ENCODE peak calls at places on chromosome 16, in nine cellular contexts. H is left lung; W is effector CD8-positive, alpha-beta T cell; L is iris pigment epithelial cell; F is epithelial cell of esophagus; B is NCI-H1694 treated with DMSO at 0.1 percent for 48 hours; S is ascending aorta; C is cardiac fibroblast; M is kidney tubule cell. K is an unnamed sample.

GRCh38 chr16:3256876-3257465 is 538 bp upstream of the MEFV start:
- DNase-seq in H (no peak), W (no peak), L (peak), F (peak), B (no peak), S (no peak), C (peak), M (peak), K (peak)

GRCh38 chr16:10911267-10911666 is 31.0 kb downstream of the DEXI start:
- DNase-seq in H (no peak), W (no peak), L (no peak), F (no peak), B (no peak), S (no peak), C (no peak), M (no peak), K (no peak)

GRCh38 chr16:75188832-75189477 is 18.0 kb downstream of the CTRB2 start:
- DNase-seq in H (no peak), W (no peak), L (no peak), F (peak), B (no peak), S (no peak), C (no peak), M (no peak), K (peak)

GRCh38 chr16:10870137-10870776 is 6.7 kb upstream of the CIITA start:
- DNase-seq in H (no peak), W (no peak), L (no peak), F (no peak), B (no peak), S (no peak), C (no peak), M (no peak), K (no peak)

GRCh38 chr16:22300427-22301071 is 3.3 kb downstream of the POLR3E start:
- DNase-seq in H (peak), W (no peak), L (peak), F (peak), B (peak), S (no peak), C (peak), M (peak), K (peak)

GRCh38 chr16:67750466-67750865 is 31.4 kb upstream of the GFOD2 start:
- DNase-seq in H (peak), W (no peak), L (no peak), F (no peak), B (no peak), S (no peak), C (no peak), M (no peak), K (no peak)

GRCh38 chr16:2471016-2471652 is at the start of gene NTN3:
- DNase-seq in H (no peak), W (no peak), L (no peak), F (peak), B (peak), S (no peak), C (no peak), M (no peak), K (no peak)

GRCh38 chr16:1435921-1436697 is 5.2 kb downstream of the PERCC1 start:
- DNase-seq in H (no peak), W (no peak), L (no peak), F (no peak), B (no peak), S (no peak), C (no peak), M (no peak), K (no peak)

GRCh38 chr16:77376358-77376757 is 58.5 kb downstream of the ADAMTS18 start:
- DNase-seq in H (no peak), W (no peak), L (no peak), F (no peak), B (no peak), S (no peak), C (no peak), M (no peak), K (no peak)

GRCh38 chr16:86984975-86985655 is 332.1 kb downstream of the C16orf95 start:
- DNase-seq in H (no peak), W (no peak), L (no peak), F (no peak), B (no peak), S (no peak), C (no peak), M (no peak), K (no peak)

GRCh38 chr16:4736546-4736945 is 2.2 kb downstream of the DNAAF8 start:
- DNase-seq in H (peak), W (no peak), L (no peak), F (no peak), B (no peak), S (no peak), C (no peak), M (no peak), K (no peak)

GRCh38 chr16:16025214-16025968 is 76.0 kb downstream of the ABCC1 start:
- DNase-seq in H (no peak), W (no peak), L (peak), F (peak), B (no peak), S (no peak), C (peak), M (peak), K (peak)

GRCh38 chr16:65771707-65772106 is 594.8 kb upstream of the CDH5 start:
- DNase-seq in H (no peak), W (no peak), L (no peak), F (no peak), B (no peak), S (no peak), C (no peak), M (no peak), K (peak)